ENCODE peak calls at places on chromosome 11, in ten cellular contexts. P is CD8-positive, alpha-beta T cell; I is stomach; R is MM.1S; H is heart right ventricle; M is GM23248; T is mesendoderm; L is small intestine; J is neural progenitor cell; A is psoas muscle. C is an unnamed sample. For H3K4me1, the result is how much of the 10 kb centered on the place peaks cover.

GRCh38 chr11:117591316-117592039 is 205.5 kb downstream of the DSCAML1 start:
- DNase-seq in L (no peak), H (no peak), I (no peak), M (no peak), A (no peak), P (no peak), J (no peak), R (no peak), T (no peak), C (no peak)

GRCh38 chr11:209275-210121 is 2.0 kb downstream of the RIC8A start:
- DNase-seq in T (peak), R (no peak), A (peak), I (peak), L (no peak), P (no peak), H (peak), J (no peak), M (peak), C (no peak)

GRCh38 chr11:2135018-2135569 is 4.1 kb downstream of the IGF2 start:
- DNase-seq in A (peak), M (no peak), R (no peak), J (no peak), H (no peak), P (no peak), T (no peak), L (no peak), I (no peak), C (no peak)

GRCh38 chr11:48141475-48142100 is 75.0 kb upstream of the OR4B1 start:
- DNase-seq in P (no peak), I (no peak), A (no peak), T (no peak), R (no peak), L (no peak), H (no peak), J (no peak), M (peak), C (peak)

GRCh38 chr11:34641981-34642380 is 21.1 kb downstream of the EHF start:
- DNase-seq in H (no peak), R (no peak), A (no peak), T (no peak), J (no peak), I (no peak), P (no peak), M (no peak), L (peak), C (no peak)

GRCh38 chr11:44877908-44878459 is 72.7 kb downstream of the TP53I11 start:
- DNase-seq in I (no peak), L (no peak), M (no peak), R (no peak), T (peak), H (no peak), P (no peak), J (peak), A (no peak), C (no peak)

GRCh38 chr11:284081-285020 is 4.6 kb upstream of the PGGHG start:
- DNase-seq in T (no peak), H (peak), M (no peak), J (no peak), R (no peak), L (peak), I (no peak), A (peak), P (peak), C (no peak)

GRCh38 chr11:69661413-69661715 is 13.8 kb downstream of the LTO1 start:
- DNase-seq in J (no peak), A (peak), I (no peak), P (no peak), T (no peak), M (no peak), L (no peak), H (no peak), R (no peak), C (no peak)

GRCh38 chr11:104154296-104154695 is 9.7 kb downstream of the PDGFD start:
- DNase-seq in T (no peak), I (no peak), A (no peak), J (peak), H (no peak), R (no peak), L (no peak), P (no peak), M (no peak), C (no peak)

GRCh38 chr11:116960916-116961315 is 123.5 kb upstream of the APOA1 start:
- DNase-seq in A (no peak), P (no peak), L (no peak), J (peak), H (no peak), I (no peak), M (peak), T (peak), R (no peak), C (no peak)

GRCh38 chr11:35287491-35287890 is 131.9 kb downstream of the SLC1A2 start:
- DNase-seq in P (no peak), L (no peak), R (no peak), J (no peak), A (no peak), M (no peak), I (no peak), H (no peak), T (no peak), C (no peak)

GRCh38 chr11:32829157-32829679 is 509 bp upstream of the PRRG4 start:
- DNase-seq in T (no peak), P (no peak), J (no peak), M (peak), I (no peak), A (no peak), L (peak), R (peak), H (no peak), C (no peak)

GRCh38 chr11:126111458-126112116 is 48.9 kb upstream of the CDON start:
- DNase-seq in T (no peak), H (peak), I (peak), P (no peak), J (no peak), M (peak), L (no peak), A (peak), R (no peak), C (no peak)

GRCh38 chr11:1206391-1207271 is 16.2 kb upstream of the MUC5B start:
- DNase-seq in J (no peak), R (no peak), P (no peak), L (no peak), M (no peak), T (no peak), H (no peak), I (no peak), A (no peak), C (no peak)

GRCh38 chr11:64745523-64746328 is 1.8 kb upstream of the RASGRP2 start:
- DNase-seq in J (peak), T (peak), L (peak), A (peak), R (no peak), I (peak), P (peak), H (peak), M (peak), C (peak)

GRCh38 chr11:14713518-14714244 is 70.1 kb downstream of the PDE3B start:
- DNase-seq in J (no peak), L (peak), R (no peak), P (peak), H (no peak), I (no peak), T (no peak), A (no peak), M (no peak), C (peak)

GRCh38 chr11:119774180-119774763 is 45.3 kb upstream of the NECTIN1 start:
- DNase-seq in H (no peak), J (peak), P (no peak), A (peak), I (no peak), M (peak), L (peak), T (peak), R (peak), C (no peak)

GRCh38 chr11:75536786-75537629 is 11.3 kb upstream of the GDPD5 start:
- DNase-seq in P (peak), M (peak), A (no peak), I (no peak), R (no peak), L (no peak), T (peak), H (no peak), J (no peak), C (no peak)

GRCh38 chr11:35326266-35326879 is 93.0 kb downstream of the SLC1A2 start:
- DNase-seq in A (no peak), J (no peak), P (no peak), L (no peak), I (no peak), H (no peak), T (no peak), R (no peak), M (no peak), C (no peak)

GRCh38 chr11:70111269-70112016 is 33.3 kb downstream of the ANO1 start:
- DNase-seq in H (peak), R (no peak), P (no peak), J (peak), T (peak), A (peak), L (peak), I (peak), M (peak), C (no peak)

GRCh38 chr11:75014129-75014528 is 25.4 kb downstream of the NEU3 start:
- DNase-seq in R (no peak), M (peak), A (peak), H (peak), L (no peak), T (peak), P (no peak), J (no peak), I (no peak), C (no peak)

GRCh38 chr11:117828641-117829368 is 4.3 kb upstream of the FXYD2 start:
- DNase-seq in T (peak), J (no peak), P (peak), L (peak), A (peak), H (peak), R (no peak), M (peak), I (peak), C (peak)

GRCh38 chr11:87299041-87299481 is 261.3 kb downstream of the TMEM135 start:
- DNase-seq in R (no peak), T (peak), L (peak), H (no peak), A (no peak), I (no peak), M (no peak), J (no peak), P (no peak), C (no peak)

GRCh38 chr11:120660024-120660565 is 148.5 kb downstream of the GRIK4 start:
- DNase-seq in A (no peak), P (peak), R (no peak), T (peak), L (peak), I (peak), M (peak), H (no peak), J (peak), C (no peak)

GRCh38 chr11:125128450-125128849 is 17.0 kb upstream of the TMEM218 start:
- DNase-seq in M (peak), A (no peak), H (no peak), P (no peak), I (no peak), J (no peak), L (no peak), T (no peak), R (no peak), C (no peak)

GRCh38 chr11:21323617-21324016 is 654.2 kb downstream of the NELL1 start:
- DNase-seq in A (no peak), P (no peak), H (no peak), R (no peak), T (peak), I (no peak), J (peak), M (no peak), L (no peak), C (no peak)

GRCh38 chr11:34192481-34193401 is 87.3 kb downstream of the NAT10 start:
- DNase-seq in M (peak), J (peak), H (peak), T (peak), R (no peak), P (no peak), A (peak), I (peak), L (peak), C (no peak)

GRCh38 chr11:102347526-102348331 is 715 bp downstream of the BIRC2 start:
- DNase-seq in M (peak), T (peak), R (peak), A (no peak), I (no peak), L (peak), H (no peak), J (peak), P (no peak), C (peak)

GRCh38 chr11:121112498-121113455 is 11.7 kb downstream of the TECTA start:
- DNase-seq in J (peak), H (peak), M (peak), L (peak), P (peak), T (peak), I (peak), A (peak), R (peak), C (no peak)

GRCh38 chr11:115481528-115481927 is 22.7 kb downstream of the CADM1 start:
- DNase-seq in M (no peak), R (no peak), P (no peak), I (no peak), T (no peak), L (no peak), H (no peak), A (no peak), J (no peak), C (no peak)

GRCh38 chr11:8967159-8967558 is 2.9 kb upstream of the TMEM9B start:
- DNase-seq in P (no peak), J (no peak), T (no peak), I (no peak), L (no peak), A (no peak), R (no peak), M (no peak), H (no peak), C (no peak)

GRCh38 chr11:100740440-100740839 is 53.4 kb downstream of the ARHGAP42 start:
- DNase-seq in T (no peak), L (no peak), J (no peak), M (no peak), I (no peak), R (no peak), A (no peak), H (no peak), P (no peak), C (no peak)

GRCh38 chr11:32420937-32421532 is 14.3 kb downstream of the WT1 start:
- DNase-seq in A (no peak), J (no peak), M (no peak), P (peak), L (no peak), H (peak), T (peak), I (no peak), R (peak), C (peak)

GRCh38 chr11:13101836-13102574 is 92.9 kb downstream of the RASSF10 start:
- DNase-seq in L (no peak), A (no peak), I (no peak), R (no peak), P (no peak), J (peak), H (no peak), M (no peak), T (no peak), C (no peak)

GRCh38 chr11:67240575-67241389 is 25.5 kb upstream of the GRK2 start:
- DNase-seq in L (peak), J (peak), R (peak), M (peak), P (peak), T (peak), A (peak), H (peak), I (peak), C (peak)

GRCh38 chr11:67245046-67245445 is 21.2 kb upstream of the GRK2 start:
- DNase-seq in I (no peak), J (no peak), L (no peak), T (no peak), A (no peak), H (no peak), R (no peak), P (no peak), M (no peak), C (no peak)

GRCh38 chr11:67238894-67239794 is 27.1 kb upstream of the GRK2 start:
- DNase-seq in H (no peak), T (peak), J (peak), A (no peak), P (no peak), R (peak), I (no peak), M (peak), L (no peak), C (no peak)

GRCh38 chr11:67239795-67240574 is 26.3 kb upstream of the GRK2 start:
- DNase-seq in A (peak), P (peak), M (peak), J (peak), L (peak), H (peak), T (peak), R (peak), I (peak), C (peak)

DNA sequence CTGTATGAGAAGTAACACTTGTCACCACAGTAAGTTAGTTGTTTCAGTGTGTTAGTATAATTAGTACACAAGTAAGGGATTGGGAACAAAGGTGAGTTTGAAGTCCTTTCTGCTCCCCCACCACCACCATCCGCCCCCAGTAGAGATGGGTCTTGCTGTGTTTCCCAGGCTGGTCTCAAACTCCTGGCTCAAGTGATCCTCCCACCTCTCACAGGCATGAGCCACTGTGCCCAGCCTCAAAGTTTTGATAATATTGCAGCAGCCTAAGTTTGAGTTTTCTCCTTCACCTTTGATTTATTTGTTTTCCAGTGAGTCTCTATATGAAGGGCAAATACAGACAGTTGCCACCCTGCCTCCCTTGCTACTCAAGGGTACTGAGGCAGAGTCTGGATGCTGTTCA is 23.7 kb upstream of the GRK2 start:
- DNase-seq in H (no peak), I (no peak), M (no peak), A (no peak), L (no peak), J (no peak), P (no peak), R (no peak), T (no peak), C (no peak)
- H3K4me1 ChIP-seq in H (half or more), I (half or more), M (under half), A (half or more), L (under half), J (under half), P (under half), R (under half), T (under half), C (under half)

DNA sequence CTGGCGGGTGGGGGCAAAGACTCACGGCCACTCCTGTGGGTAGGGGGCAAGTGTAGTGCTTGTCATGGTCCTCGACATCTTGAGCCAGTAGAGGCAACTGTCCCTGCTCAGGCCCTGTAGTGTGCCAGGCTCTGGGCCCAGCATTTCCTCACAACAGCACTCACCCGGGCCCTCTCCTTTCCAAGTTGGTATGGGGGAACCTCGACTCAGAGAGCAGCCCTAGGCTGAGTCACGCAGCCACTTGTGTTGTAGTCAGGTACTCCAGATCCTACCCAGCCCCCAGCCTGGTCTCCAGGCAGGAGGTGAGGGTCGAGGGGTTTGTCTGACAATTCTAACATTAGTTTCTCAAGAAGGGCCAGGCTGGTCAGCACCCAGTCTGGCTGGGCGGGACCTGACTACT is 4.1 kb downstream of the RELT start:
- DNase-seq in I (no peak), R (no peak), J (no peak), H (no peak), L (no peak), A (no peak), P (no peak), T (no peak), M (peak), C (peak)
- H3K4me1 ChIP-seq in I (half or more), R (under half), J (under half), H (half or more), L (under half), A (half or more), P (under half), T (under half), M (under half), C (half or more)

GRCh38 chr11:128506384-128506783 is 81.0 kb downstream of the ETS1 start:
- DNase-seq in T (no peak), L (no peak), J (no peak), H (no peak), M (no peak), I (no peak), A (no peak), R (no peak), P (no peak), C (no peak)

GRCh38 chr11:128507936-128508335 is 79.4 kb downstream of the ETS1 start:
- DNase-seq in P (no peak), T (no peak), R (no peak), H (no peak), M (no peak), L (no peak), I (no peak), A (no peak), J (no peak), C (no peak)

GRCh38 chr11:128506999-128507591 is 80.3 kb downstream of the ETS1 start:
- DNase-seq in H (peak), T (peak), P (peak), M (peak), L (peak), A (peak), I (peak), R (no peak), J (no peak), C (no peak)

GRCh38 chr11:128509990-128510389 is 77.4 kb downstream of the ETS1 start:
- DNase-seq in P (no peak), J (no peak), R (no peak), A (no peak), H (no peak), T (no peak), I (no peak), M (peak), L (no peak), C (peak)

GRCh38 chr11:128508785-128509518 is 78.4 kb downstream of the ETS1 start:
- DNase-seq in P (no peak), A (no peak), H (no peak), M (peak), J (no peak), I (no peak), R (no peak), L (no peak), T (no peak), C (no peak)
- H3K4me1 ChIP-seq in P (half or more), A (half or more), H (half or more), M (half or more), J (under half), I (half or more), R (under half), L (under half), T (under half), C (half or more)

DNA sequence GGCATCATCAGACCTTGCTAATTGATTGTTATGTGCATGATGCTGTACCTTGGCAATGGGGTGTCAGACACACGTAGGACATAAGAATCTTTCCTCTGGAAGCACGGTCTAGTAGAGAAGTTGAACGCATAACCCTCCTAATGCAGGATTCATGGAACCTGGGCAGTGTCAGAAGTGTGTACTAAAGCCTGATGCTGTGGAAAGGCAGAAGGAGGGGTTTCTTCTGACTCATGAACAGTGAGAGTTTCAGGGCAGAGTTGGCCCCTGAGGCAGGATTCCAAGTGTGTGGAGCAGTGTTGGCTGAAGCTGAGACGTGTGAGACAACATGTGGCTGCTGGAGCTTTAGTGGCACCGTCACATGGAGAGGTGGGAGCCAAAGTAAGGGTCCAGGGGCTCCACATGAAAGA is 3.5 kb downstream of the PANX1 start:
- DNase-seq in I (no peak), A (no peak), T (peak), J (no peak), P (no peak), L (no peak), H (peak), M (peak), R (no peak), C (no peak)
- H3K4me1 ChIP-seq in I (half or more), A (under half), T (under half), J (under half), P (under half), L (under half), H (half or more), M (half or more), R (under half), C (half or more)

GRCh38 chr11:15800121-15800800 is 556.1 kb downstream of the SOX6 start:
- DNase-seq in H (peak), P (no peak), R (no peak), J (no peak), I (peak), A (peak), L (peak), T (peak), M (peak), C (no peak)
- H3K4me1 ChIP-seq in H (under half), P (under half), R (under half), J (under half), I (under half), A (under half), L (under half), T (under half), M (under half), C (under half)

C was measured in CD4-positive, alpha-beta memory T cell.